ENCODE peak calls at places on chromosomes 11 and 22, in six cellular contexts. R is uterus; Z is CD4-positive, CD25-positive, alpha-beta regulatory T cell; Y is heart right ventricle; H is stomach; N is CD8-positive, alpha-beta memory T cell. P is an unnamed sample. For H3K4me1, the result is how much of the 10 kb centered on the place peaks cover.

GRCh38 chr22:19853058-19853878 is 1.4 kb downstream of the GNB1L start:
- DNase-seq in R (no peak), Z (no peak), Y (no peak), H (no peak), N (no peak), P (no peak)

GRCh38 chr11:43830928-43831440 is 49.6 kb upstream of the ALKBH3 start:
- DNase-seq in R (peak), Z (peak), Y (no peak), H (peak), N (no peak), P (peak)

GRCh38 chr22:31945478-31945815 is 1.1 kb downstream of the YWHAH start:
- DNase-seq in R (no peak), Z (peak), Y (no peak), H (no peak), N (no peak), P (peak)

GRCh38 chr11:98398508-98398907 is 622.2 kb upstream of the CNTN5 start:
- DNase-seq in R (no peak), Z (no peak), Y (no peak), H (no peak), N (no peak), P (no peak)

GRCh38 chr22:36352775-36353507 is 34.8 kb downstream of the MYH9 start:
- DNase-seq in R (no peak), Z (peak), Y (peak), H (peak), N (peak), P (no peak)

GRCh38 chr22:44608606-44609226 is 93.3 kb upstream of the PRR5 start:
- DNase-seq in R (no peak), Z (no peak), Y (no peak), H (no peak), N (no peak), P (no peak)

GRCh38 chr11:13329670-13330401 is 52.2 kb downstream of the BMAL1 start:
- DNase-seq in R (no peak), Z (no peak), Y (no peak), H (peak), N (no peak), P (no peak)

GRCh38 chr11:11409916-11410315 is 56.9 kb upstream of the CSNK2A3 start:
- DNase-seq in R (peak), Z (no peak), Y (peak), H (no peak), N (no peak), P (no peak)

GRCh38 chr11:103476874-103477273 is 367.6 kb downstream of the DYNC2H1 start:
- DNase-seq in R (no peak), Z (no peak), Y (no peak), H (no peak), N (no peak), P (no peak)

GRCh38 chr22:20251981-20252380 is 16.1 kb downstream of the RTN4R start:
- DNase-seq in R (no peak), Z (no peak), Y (no peak), H (no peak), N (no peak), P (no peak)

GRCh38 chr11:35990816-35991215 is 47.0 kb downstream of the LDLRAD3 start:
- DNase-seq in R (no peak), Z (no peak), Y (no peak), H (no peak), N (no peak), P (no peak)

GRCh38 chr22:23237201-23237798 is 57.0 kb downstream of the BCR start:
- DNase-seq in R (peak), Z (no peak), Y (peak), H (peak), N (no peak), P (no peak)

GRCh38 chr11:59426361-59427067 is at the start of gene OR5A2:
- DNase-seq in R (no peak), Z (no peak), Y (no peak), H (no peak), N (no peak), P (no peak)

DNA sequence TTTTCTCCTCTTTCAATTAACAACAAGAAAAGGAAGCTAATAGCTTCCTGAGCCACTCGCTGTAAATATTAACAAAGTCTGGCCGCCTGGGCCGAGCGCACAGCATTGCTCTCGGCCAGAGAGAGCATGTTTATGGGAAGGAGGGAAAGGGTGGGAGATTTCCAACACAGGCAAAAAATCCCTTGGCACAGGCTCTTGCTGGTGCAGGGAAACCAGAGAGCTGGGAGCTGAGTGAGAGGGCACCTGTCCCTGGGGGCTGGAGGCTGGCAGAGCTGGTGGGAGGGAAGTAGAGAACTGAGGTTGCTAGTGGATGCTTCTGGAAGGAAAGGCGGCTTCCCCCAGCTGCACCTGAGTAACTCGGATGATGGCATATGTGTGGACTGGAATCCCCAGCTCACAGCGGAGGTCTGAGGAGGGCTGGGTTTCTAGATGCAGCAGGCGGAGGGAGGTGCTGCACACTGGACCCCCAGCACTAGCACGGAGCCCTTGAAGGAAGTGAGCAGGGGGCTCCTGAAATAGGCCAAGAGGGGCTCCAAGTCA is 59.6 kb downstream of the FLRT1 start:
- DNase-seq in R (no peak), Z (no peak), Y (no peak), H (no peak), N (no peak), P (no peak)
- H3K27ac ChIP-seq in R (no peak), Z (no peak), Y (no peak), H (peak), N (no peak), P (no peak)

DNA sequence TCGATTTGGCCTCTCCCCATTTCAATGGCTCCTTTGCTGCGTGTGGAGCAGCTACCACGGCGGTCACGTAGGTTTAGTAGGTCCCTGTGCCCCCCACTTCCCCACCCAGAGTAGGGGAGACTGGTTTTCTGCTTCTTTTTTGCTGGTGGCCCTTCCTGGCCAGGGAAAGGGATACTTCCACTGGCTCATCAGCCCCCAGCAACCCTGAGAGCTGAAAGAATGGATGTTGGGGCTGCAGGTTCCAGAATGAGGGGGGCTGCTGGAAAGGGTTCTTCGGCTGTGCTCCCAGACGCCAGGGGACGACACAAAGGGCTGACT is 78.8 kb upstream of the WNT7B start:
- DNase-seq in R (no peak), Z (no peak), Y (no peak), H (no peak), N (no peak), P (no peak)
- H3K4me3 ChIP-seq in R (peak), Z (no peak), Y (peak), H (peak), N (no peak), P (no peak)

GRCh38 chr11:96200243-96200642 is 142.8 kb downstream of the MAML2 start:
- DNase-seq in R (no peak), Z (no peak), Y (no peak), H (no peak), N (no peak), P (no peak)

GRCh38 chr11:96197801-96198465 is 145.1 kb downstream of the MAML2 start:
- DNase-seq in R (no peak), Z (no peak), Y (no peak), H (no peak), N (no peak), P (no peak)

GRCh38 chr11:96199563-96200025 is 143.4 kb downstream of the MAML2 start:
- DNase-seq in R (no peak), Z (no peak), Y (no peak), H (no peak), N (peak), P (no peak)

GRCh38 chr11:96197221-96197620 is 145.8 kb downstream of the MAML2 start:
- DNase-seq in R (no peak), Z (no peak), Y (no peak), H (no peak), N (no peak), P (no peak)

GRCh38 chr11:96198466-96198808 is 144.6 kb downstream of the MAML2 start:
- DNase-seq in R (no peak), Z (no peak), Y (no peak), H (no peak), N (no peak), P (no peak)
- H3K4me1 ChIP-seq in R (under half), Z (under half), Y (under half), H (under half), N (under half), P (under half)

GRCh38 chr11:122103366-122103765 is 12.6 kb downstream of the BLID start:
- DNase-seq in R (no peak), Z (no peak), Y (no peak), H (no peak), N (no peak), P (no peak)

GRCh38 chr11:122101625-122102291 is 14.3 kb downstream of the BLID start:
- DNase-seq in R (peak), Z (no peak), Y (peak), H (no peak), N (no peak), P (no peak)

GRCh38 chr11:122104381-122104780 is 11.6 kb downstream of the BLID start:
- DNase-seq in R (no peak), Z (no peak), Y (no peak), H (no peak), N (no peak), P (no peak)

GRCh38 chr11:122100222-122101080 is 15.6 kb downstream of the BLID start:
- DNase-seq in R (peak), Z (no peak), Y (peak), H (no peak), N (no peak), P (no peak)

GRCh38 chr11:122102426-122102825 is 13.6 kb downstream of the BLID start:
- DNase-seq in R (no peak), Z (no peak), Y (no peak), H (no peak), N (no peak), P (no peak)
- H3K27ac ChIP-seq in R (peak), Z (no peak), Y (peak), H (peak), N (no peak), P (no peak)

GRCh38 chr11:120129570-120129969 is 8.3 kb downstream of the TRIM29 start:
- DNase-seq in R (no peak), Z (no peak), Y (no peak), H (no peak), N (no peak), P (no peak)
- H3K4me3 ChIP-seq in R (no peak), Z (no peak), Y (no peak), H (no peak), N (no peak), P (no peak)

GRCh38 chr11:27391336-27392015 is 28.5 kb upstream of the CCDC34 start:
- DNase-seq in R (no peak), Z (no peak), Y (no peak), H (no peak), N (no peak), P (no peak)

GRCh38 chr11:27388869-27389268 is 25.9 kb upstream of the CCDC34 start:
- DNase-seq in R (no peak), Z (peak), Y (no peak), H (no peak), N (no peak), P (no peak)

GRCh38 chr11:27390959-27391326 is 27.9 kb upstream of the CCDC34 start:
- DNase-seq in R (no peak), Z (no peak), Y (no peak), H (no peak), N (no peak), P (no peak)

GRCh38 chr11:27392278-27392677 is 29.3 kb upstream of the CCDC34 start:
- DNase-seq in R (no peak), Z (no peak), Y (no peak), H (no peak), N (no peak), P (no peak)

DNA sequence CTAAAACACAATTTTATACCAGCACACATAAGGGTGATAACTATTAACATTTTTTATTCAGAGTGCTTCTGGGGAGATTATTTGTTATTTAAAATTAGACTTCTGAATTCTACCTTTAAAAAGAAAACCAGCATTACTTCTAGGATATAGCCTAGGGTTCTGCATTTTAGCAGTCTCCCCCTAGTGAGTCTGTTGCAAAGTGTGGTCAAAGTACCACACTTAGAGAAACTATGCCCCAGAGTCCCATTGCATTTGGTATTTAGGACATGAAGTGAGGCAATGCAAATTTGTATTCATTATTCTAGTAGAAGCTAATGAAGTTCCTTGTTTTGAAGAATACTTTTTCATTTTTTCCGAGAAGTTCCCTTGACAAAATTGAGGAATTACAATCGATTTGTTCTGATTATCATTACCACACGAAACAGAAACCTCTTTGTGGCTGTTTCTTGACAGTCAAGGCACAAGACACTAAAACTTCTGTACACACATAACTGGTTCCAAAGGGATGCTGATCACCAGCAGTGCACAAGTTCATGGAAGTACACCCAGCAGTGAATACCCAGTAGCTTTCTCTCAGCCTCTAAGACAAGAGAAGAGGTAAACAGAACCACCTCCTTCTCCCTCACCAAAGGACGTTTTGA is 27.4 kb upstream of the CCDC34 start:
- DNase-seq in R (no peak), Z (no peak), Y (no peak), H (no peak), N (no peak), P (no peak)
- H3K4me1 ChIP-seq in R (under half), Z (under half), Y (under half), H (under half), N (under half), P (under half)

GRCh38 chr11:106398396-106399074 is 321.1 kb downstream of the AASDHPPT start:
- DNase-seq in R (no peak), Z (no peak), Y (no peak), H (no peak), N (no peak), P (no peak)
- H3K27ac ChIP-seq in R (peak), Z (no peak), Y (no peak), H (no peak), N (no peak), P (no peak)

P was measured in Peyer's patch.